ENCODE peak calls at places on chromosome 6, in nine cellular contexts. G is adrenal gland; Z is CD8-positive, alpha-beta T cell; P is uterus; Y is HCT116; B is left lung; W is ovary; V is fibroblast of lung; D is kidney epithelial cell. L is an unnamed sample.

GRCh38 chr6:139334791-139335446 is 39.5 kb downstream of the CITED2 start:
- DNase-seq in G (no peak), Z (no peak), P (no peak), Y (no peak), B (no peak), W (no peak), V (peak; percentile 97), D (no peak), L (no peak)

GRCh38 chr6:5158191-5158590 is 73.0 kb downstream of the PPP1R3G start:
- DNase-seq in G (no peak), Z (no peak), P (no peak), Y (no peak), B (no peak), W (no peak), V (no peak), D (no peak), L (no peak)

GRCh38 chr6:18506387-18507017 is 119.4 kb downstream of the RNF144B start:
- DNase-seq in G (no peak), Z (no peak), P (no peak), Y (no peak), B (no peak), W (no peak), V (peak; percentile 48), D (no peak), L (no peak)

GRCh38 chr6:119040229-119040628 is 38.2 kb downstream of the FAM184A start:
- DNase-seq in G (no peak), Z (no peak), P (no peak), Y (no peak), B (no peak), W (no peak), V (no peak), D (no peak), L (no peak)

GRCh38 chr6:7647504-7647903 is 57.5 kb downstream of the SNRNP48 start:
- DNase-seq in G (no peak), Z (no peak), P (no peak), Y (no peak), B (no peak), W (no peak), V (no peak), D (no peak), L (no peak)

GRCh38 chr6:139409026-139409425 is 34.6 kb upstream of the CITED2 start:
- DNase-seq in G (no peak), Z (no peak), P (no peak), Y (no peak), B (no peak), W (no peak), V (peak; percentile 97), D (peak; percentile 49), L (no peak)

GRCh38 chr6:25525078-25525477 is 126.9 kb upstream of the SCGN start:
- DNase-seq in G (no peak), Z (no peak), P (no peak), Y (no peak), B (no peak), W (no peak), V (no peak), D (no peak), L (no peak)

GRCh38 chr6:32369678-32370077 is 2.0 kb downstream of the TSBP1 start:
- DNase-seq in G (no peak), Z (no peak), P (no peak), Y (peak; percentile 66), B (no peak), W (no peak), V (peak; percentile 82), D (peak; percentile 75), L (peak; percentile 37)

GRCh38 chr6:164039954-164040375 is 625.4 kb downstream of the QKI start:
- DNase-seq in G (peak; percentile 58), Z (peak; percentile 69), P (peak; percentile 34), Y (no peak), B (peak; percentile 81), W (peak; percentile 75), V (no peak), D (no peak), L (no peak)

GRCh38 chr6:26234421-26235239 is 130.4 kb upstream of the BTN3A2 start:
- DNase-seq in G (peak; percentile 74), Z (peak; percentile 84), P (peak; percentile 42), Y (no peak), B (peak; percentile 79), W (no peak), V (peak; percentile 82), D (no peak), L (peak; percentile 62)

GRCh38 chr6:144352310-144352709 is 67.2 kb downstream of the UTRN start:
- DNase-seq in G (no peak), Z (no peak), P (no peak), Y (no peak), B (no peak), W (no peak), V (no peak), D (no peak), L (no peak)

GRCh38 chr6:31842056-31842455 is 14.5 kb downstream of the HSPA1B start:
- DNase-seq in G (no peak), Z (no peak), P (no peak), Y (no peak), B (no peak), W (no peak), V (no peak), D (no peak), L (no peak)

GRCh38 chr6:136425793-136426192 is 124.4 kb downstream of the MAP7 start:
- DNase-seq in G (no peak), Z (no peak), P (no peak), Y (no peak), B (no peak), W (no peak), V (no peak), D (no peak), L (no peak)

GRCh38 chr6:6277418-6277817 is 43.0 kb downstream of the F13A1 start:
- DNase-seq in G (no peak), Z (no peak), P (no peak), Y (no peak), B (no peak), W (no peak), V (peak; percentile 2), D (peak; percentile 35), L (no peak)

DNA sequence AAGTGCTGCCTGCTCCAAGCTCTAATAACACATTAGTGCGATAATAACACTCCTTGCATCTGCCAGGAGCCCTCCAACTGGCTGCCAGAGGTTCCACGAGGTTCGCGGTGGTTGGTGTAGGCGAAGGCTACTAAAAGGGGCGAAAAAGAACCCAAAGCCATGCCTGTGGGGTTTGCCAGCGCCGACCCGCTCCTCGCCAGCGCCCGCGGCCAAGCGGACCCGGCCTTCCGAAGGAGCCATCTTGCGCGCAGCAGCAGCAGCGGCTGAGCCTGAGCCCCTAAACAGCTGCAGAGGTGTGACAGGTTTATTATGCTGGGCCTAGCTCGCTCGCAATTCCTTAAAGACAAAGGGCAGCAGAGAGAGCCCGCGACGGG is 11.6 kb downstream of the FOXC1 start:
- DNase-seq in G (no peak), Z (no peak), P (no peak), Y (no peak), B (peak; percentile 66), W (no peak), V (no peak), D (no peak), L (no peak)
- H3K27me3 ChIP-seq in G (peaks cover 3% of the 10 kb centered on the region), Z (peaks cover 18% of the 10 kb centered on the region), P (no peaks in the 10 kb centered on the region), Y (no peaks in the 10 kb centered on the region), B (peaks cover 100% of the 10 kb centered on the region), W (no peaks in the 10 kb centered on the region), V (peaks cover 10% of the 10 kb centered on the region), D (peaks cover 3% of the 10 kb centered on the region), L (no peaks in the 10 kb centered on the region)

DNA sequence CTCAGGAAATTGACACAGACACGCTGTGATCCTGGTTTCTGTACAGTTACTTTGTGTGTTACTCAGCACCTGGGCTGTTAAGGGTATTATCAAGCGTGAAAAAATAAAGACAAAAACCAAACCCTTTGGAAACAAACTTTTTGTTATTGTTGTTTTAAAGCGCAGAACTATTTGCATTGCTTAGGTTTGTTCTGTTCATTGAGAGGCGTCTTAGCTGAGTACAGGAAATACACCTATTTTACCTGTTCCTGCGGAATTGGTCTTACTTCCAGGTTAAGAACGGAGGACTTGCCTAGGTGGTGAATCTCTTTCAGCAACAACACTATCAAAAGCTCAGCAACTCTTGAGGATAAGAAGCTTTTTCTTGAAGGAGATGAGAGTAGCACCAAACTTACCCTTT is 1.0 kb downstream of the FUT9 start:
- DNase-seq in G (no peak), Z (no peak), P (no peak), Y (no peak), B (no peak), W (no peak), V (no peak), D (no peak), L (no peak)
- H3K27me3 ChIP-seq in G (peaks cover 13% of the 10 kb centered on the region), Z (no peaks in the 10 kb centered on the region), P (no peaks in the 10 kb centered on the region), Y (no peaks in the 10 kb centered on the region), B (peaks cover 42% of the 10 kb centered on the region), W (no peaks in the 10 kb centered on the region), V (no peaks in the 10 kb centered on the region), D (no peaks in the 10 kb centered on the region), L (no peaks in the 10 kb centered on the region)

GRCh38 chr6:110363748-110364147 is 5.6 kb upstream of the METTL24 start:
- DNase-seq in G (no peak), Z (no peak), P (no peak), Y (no peak), B (no peak), W (no peak), V (no peak), D (no peak), L (no peak)
- H3K27me3 ChIP-seq in G (no peaks in the 10 kb centered on the region), Z (no peaks in the 10 kb centered on the region), P (no peaks in the 10 kb centered on the region), Y (peaks cover 39% of the 10 kb centered on the region), B (peaks cover 22% of the 10 kb centered on the region), W (no peaks in the 10 kb centered on the region), V (peaks cover 26% of the 10 kb centered on the region), D (no peaks in the 10 kb centered on the region), L (peaks cover 20% of the 10 kb centered on the region)

GRCh38 chr6:149963212-149963461 is 606 bp upstream of the ULBP1 start:
- DNase-seq in G (peak; percentile 26), Z (no peak), P (no peak), Y (peak; percentile 66), B (no peak), W (no peak), V (peak; percentile 55), D (peak; percentile 41), L (no peak)
- H3K27me3 ChIP-seq in G (peaks cover 41% of the 10 kb centered on the region), Z (peaks cover 44% of the 10 kb centered on the region), P (peaks cover 20% of the 10 kb centered on the region), Y (no peaks in the 10 kb centered on the region), B (peaks cover 98% of the 10 kb centered on the region), W (no peaks in the 10 kb centered on the region), V (peaks cover 33% of the 10 kb centered on the region), D (peaks cover 40% of the 10 kb centered on the region), L (no peaks in the 10 kb centered on the region)

GRCh38 chr6:98842489-98843180 is 8.3 kb downstream of the POU3F2 start:
- DNase-seq in G (no peak), Z (no peak), P (no peak), Y (no peak), B (peak; percentile 78), W (no peak), V (peak; percentile 46), D (no peak), L (no peak)

GRCh38 chr6:98840385-98840784 is 6.0 kb downstream of the POU3F2 start:
- DNase-seq in G (no peak), Z (no peak), P (no peak), Y (no peak), B (no peak), W (no peak), V (peak; percentile 14), D (no peak), L (no peak)

GRCh38 chr6:98843274-98844243 is 9.2 kb downstream of the POU3F2 start:
- DNase-seq in G (no peak), Z (no peak), P (no peak), Y (no peak), B (peak; percentile 61), W (no peak), V (peak; percentile 39), D (no peak), L (no peak)

GRCh38 chr6:98841114-98841513 is 6.7 kb downstream of the POU3F2 start:
- DNase-seq in G (no peak), Z (no peak), P (no peak), Y (no peak), B (no peak), W (no peak), V (peak; percentile 9), D (no peak), L (no peak)

GRCh38 chr6:98841589-98842488 is 7.5 kb downstream of the POU3F2 start:
- DNase-seq in G (no peak), Z (no peak), P (no peak), Y (no peak), B (no peak), W (no peak), V (peak; percentile 47), D (no peak), L (no peak)
- H3K27me3 ChIP-seq in G (peaks cover 94% of the 10 kb centered on the region), Z (peaks cover 56% of the 10 kb centered on the region), P (peaks cover 48% of the 10 kb centered on the region), Y (peaks cover 17% of the 10 kb centered on the region), B (peaks cover 100% of the 10 kb centered on the region), W (no peaks in the 10 kb centered on the region), V (peaks cover 78% of the 10 kb centered on the region), D (peaks cover 79% of the 10 kb centered on the region), L (peaks cover 46% of the 10 kb centered on the region)

L was measured in MG63.